ENCODE peak calls at places on chromosomes 11 and 22, in four cellular contexts. I, V, R and Q are unnamed samples. For H3K4me1, the result is how much of the 10 kb centered on the place peaks cover.

GRCh38 chr11:10743354-10744035 is 7.6 kb upstream of the CTR9 start:
- DNase-seq in V (no peak), R (no peak), I (no peak), Q (no peak)

GRCh38 chr11:111417766-111418435 is 38.8 kb upstream of the POU2AF1 start:
- DNase-seq in V (no peak), I (no peak), R (peak), Q (no peak)

GRCh38 chr11:10518891-10519290 is 22.1 kb downstream of the RNF141 start:
- DNase-seq in V (no peak), R (no peak), I (no peak), Q (no peak)

GRCh38 chr11:77140231-77140959 is 12.3 kb downstream of the MYO7A start:
- DNase-seq in R (no peak), V (no peak), I (peak), Q (no peak)

GRCh38 chr11:116422976-116423375 is 349.8 kb downstream of the BUD13 start:
- DNase-seq in R (no peak), V (peak), I (peak), Q (no peak)

GRCh38 chr11:27313157-27313821 is 49.7 kb downstream of the CCDC34 start:
- DNase-seq in V (no peak), I (no peak), R (no peak), Q (no peak)

GRCh38 chr11:125290263-125290662 is 125.7 kb downstream of the PKNOX2 start:
- DNase-seq in V (no peak), I (no peak), R (no peak), Q (no peak)

GRCh38 chr11:73326929-73327811 is 19.1 kb downstream of the ARHGEF17 start:
- DNase-seq in I (no peak), R (peak), V (no peak), Q (no peak)

GRCh38 chr11:13939952-13940610 is 22.4 kb upstream of the SPON1 start:
- DNase-seq in V (no peak), I (no peak), R (no peak), Q (peak)

GRCh38 chr11:65891180-65892136 is 985 bp downstream of the CCDC85B start:
- DNase-seq in V (peak), R (no peak), I (peak), Q (no peak)

GRCh38 chr11:75241036-75241905 is 697 bp downstream of the TPBGL start:
- DNase-seq in I (peak), V (peak), R (no peak), Q (no peak)

GRCh38 chr11:68859123-68859522 is 17.4 kb upstream of the CPT1A start:
- DNase-seq in V (no peak), I (no peak), R (no peak), Q (no peak)

GRCh38 chr11:46520971-46521745 is 72.7 kb downstream of the AMBRA1 start:
- DNase-seq in V (no peak), R (no peak), I (peak), Q (no peak)

GRCh38 chr11:6612008-6612815 is at the start of gene TAF10:
- DNase-seq in R (peak), V (peak), I (peak), Q (peak)

GRCh38 chr11:130782361-130783221 is 133.7 kb downstream of the SNX19 start:
- DNase-seq in I (peak), V (no peak), R (no peak), Q (no peak)

GRCh38 chr11:110128161-110128560 is 35.0 kb downstream of the ZC3H12C start:
- DNase-seq in I (peak), R (no peak), V (no peak), Q (no peak)

GRCh38 chr22:48241658-48242057 is 1479.2 kb downstream of the TBC1D22A start:
- DNase-seq in V (no peak), I (no peak), R (peak), Q (peak)

GRCh38 chr11:102237096-102237735 is 80.1 kb upstream of the BIRC3 start:
- DNase-seq in R (no peak), V (no peak), I (peak), Q (no peak)

GRCh38 chr22:39349967-39350802 is at the start of gene SYNGR1:
- DNase-seq in V (no peak), R (no peak), I (peak), Q (peak)

GRCh38 chr11:119375629-119376196 is 5.8 kb downstream of the USP2 start:
- DNase-seq in I (peak), V (peak), R (no peak), Q (peak)

GRCh38 chr11:80495116-80495515 is 1054.3 kb upstream of the TENM4 start:
- DNase-seq in V (no peak), R (no peak), I (no peak), Q (no peak)

GRCh38 chr11:98107736-98108135 is 913.0 kb upstream of the CNTN5 start:
- DNase-seq in I (no peak), R (no peak), V (no peak), Q (no peak)

GRCh38 chr22:35334010-35334409 is 34.3 kb downstream of the TOM1 start:
- DNase-seq in R (no peak), I (no peak), V (no peak), Q (no peak)

GRCh38 chr11:120424970-120425332 is 86.6 kb upstream of the GRIK4 start:
- DNase-seq in I (no peak), R (no peak), V (no peak), Q (no peak)

GRCh38 chr22:50399751-50400331 is 56.7 kb downstream of the PPP6R2 start:
- DNase-seq in V (peak), R (no peak), I (peak), Q (no peak)

GRCh38 chr22:47052236-47053012 is 290.0 kb downstream of the TBC1D22A start:
- DNase-seq in V (no peak), I (no peak), R (no peak), Q (no peak)

GRCh38 chr11:44709281-44709562 is 17.5 kb upstream of the TSPAN18 start:
- DNase-seq in I (no peak), V (peak), R (no peak), Q (no peak)

GRCh38 chr22:18118345-18118915 is 7.8 kb downstream of the TUBA8 start:
- DNase-seq in V (no peak), I (no peak), R (no peak), Q (no peak)

GRCh38 chr11:68843703-68844312 is 2.1 kb upstream of the CPT1A start:
- DNase-seq in R (no peak), V (peak), I (peak), Q (no peak)

GRCh38 chr11:75627879-75628668 is 40.8 kb downstream of the MAP6 start:
- DNase-seq in I (peak), R (no peak), V (no peak), Q (no peak)

GRCh38 chr22:31136155-31136554 is 4.2 kb downstream of the PLA2G3 start:
- DNase-seq in I (no peak), R (no peak), V (no peak), Q (no peak)

GRCh38 chr11:2526808-2527381 is 82.1 kb downstream of the KCNQ1 start:
- DNase-seq in I (peak), R (no peak), V (no peak), Q (no peak)

DNA sequence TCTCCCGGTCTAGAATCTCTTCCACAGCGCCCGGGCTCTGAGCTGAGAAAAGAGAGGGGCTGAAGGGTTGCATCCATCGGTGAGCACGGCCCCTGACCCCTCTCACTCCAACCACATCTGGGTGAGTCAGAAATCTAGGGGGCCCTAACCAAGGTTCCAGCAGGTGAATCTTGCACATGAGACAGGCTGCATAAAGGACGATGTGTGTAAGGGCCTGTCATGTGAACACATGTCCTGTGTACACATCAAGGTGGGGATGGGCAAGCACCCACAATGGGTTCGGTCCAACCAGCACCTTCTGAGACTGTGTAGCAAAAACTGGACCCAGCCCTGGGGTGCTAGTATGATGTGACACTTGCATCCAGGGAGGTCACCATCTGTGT is 1.2 kb downstream of the BET1L start:
- DNase-seq in I (no peak), V (no peak), R (no peak), Q (no peak)
- H3K4me3 ChIP-seq in I (peak), V (peak), R (peak), Q (peak)

GRCh38 chr11:34250732-34251639 is 106.8 kb downstream of the ABTB2 start:
- DNase-seq in R (no peak), V (no peak), I (peak), Q (no peak)
- H3K4me1 ChIP-seq in R (under half), V (under half), I (under half), Q (under half)

DNA sequence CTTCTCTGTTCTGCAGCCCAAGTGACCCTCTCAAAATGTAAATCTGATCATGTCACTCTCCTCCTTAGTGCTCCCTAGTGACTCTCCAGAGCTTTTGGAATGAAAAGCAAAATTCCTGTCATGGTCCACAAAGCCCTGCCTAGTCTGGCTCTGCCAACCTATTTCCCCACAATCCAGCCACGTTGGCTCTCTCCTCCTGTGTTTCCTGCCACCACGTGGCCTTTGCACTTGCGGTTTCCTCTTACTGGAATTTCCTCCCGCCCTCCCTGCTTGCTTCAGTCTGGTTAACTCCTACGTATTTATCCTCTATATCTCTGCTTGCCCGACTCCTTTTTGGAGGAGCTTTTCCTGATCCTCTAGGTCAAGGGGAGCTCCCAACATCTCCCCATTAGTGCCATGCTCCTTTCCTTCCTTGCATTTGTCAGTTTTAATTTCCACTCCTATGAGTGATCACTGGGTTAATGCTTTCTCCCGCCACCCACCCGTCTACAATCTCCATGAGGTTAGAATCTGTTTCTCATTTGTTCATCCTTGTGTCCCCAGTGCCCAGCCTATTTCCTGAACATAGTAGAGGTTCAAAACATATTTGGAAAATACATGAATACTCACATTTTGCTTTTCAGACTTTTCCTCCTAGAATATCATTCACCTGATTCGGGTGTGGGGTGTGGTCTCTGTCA is 11.5 kb downstream of the NNMT start:
- DNase-seq in V (peak), I (no peak), R (no peak), Q (no peak)
- TF ChIP-seq POLR2AphosphoS5 in V (no peak), I (no peak), R (no peak), Q (peak)

GRCh38 chr11:42552786-42553185 is 759.0 kb upstream of the API5 start:
- DNase-seq in R (no peak), I (no peak), V (no peak), Q (no peak)
- H3K4me3 ChIP-seq in R (no peak), I (no peak), V (no peak), Q (no peak)

GRCh38 chr11:94731921-94732601 is 36.1 kb upstream of the AMOTL1 start:
- DNase-seq in I (no peak), V (no peak), R (no peak), Q (no peak)
- H3K4me1 ChIP-seq in I (half or more), V (under half), R (under half), Q (under half)

GRCh38 chr22:37764622-37765021 is 43.1 kb upstream of the GCAT start:
- DNase-seq in R (no peak), V (no peak), I (no peak), Q (no peak)
- TF ChIP-seq POLR2AphosphoS5 in R (no peak), V (no peak), I (no peak), Q (no peak)

DNA sequence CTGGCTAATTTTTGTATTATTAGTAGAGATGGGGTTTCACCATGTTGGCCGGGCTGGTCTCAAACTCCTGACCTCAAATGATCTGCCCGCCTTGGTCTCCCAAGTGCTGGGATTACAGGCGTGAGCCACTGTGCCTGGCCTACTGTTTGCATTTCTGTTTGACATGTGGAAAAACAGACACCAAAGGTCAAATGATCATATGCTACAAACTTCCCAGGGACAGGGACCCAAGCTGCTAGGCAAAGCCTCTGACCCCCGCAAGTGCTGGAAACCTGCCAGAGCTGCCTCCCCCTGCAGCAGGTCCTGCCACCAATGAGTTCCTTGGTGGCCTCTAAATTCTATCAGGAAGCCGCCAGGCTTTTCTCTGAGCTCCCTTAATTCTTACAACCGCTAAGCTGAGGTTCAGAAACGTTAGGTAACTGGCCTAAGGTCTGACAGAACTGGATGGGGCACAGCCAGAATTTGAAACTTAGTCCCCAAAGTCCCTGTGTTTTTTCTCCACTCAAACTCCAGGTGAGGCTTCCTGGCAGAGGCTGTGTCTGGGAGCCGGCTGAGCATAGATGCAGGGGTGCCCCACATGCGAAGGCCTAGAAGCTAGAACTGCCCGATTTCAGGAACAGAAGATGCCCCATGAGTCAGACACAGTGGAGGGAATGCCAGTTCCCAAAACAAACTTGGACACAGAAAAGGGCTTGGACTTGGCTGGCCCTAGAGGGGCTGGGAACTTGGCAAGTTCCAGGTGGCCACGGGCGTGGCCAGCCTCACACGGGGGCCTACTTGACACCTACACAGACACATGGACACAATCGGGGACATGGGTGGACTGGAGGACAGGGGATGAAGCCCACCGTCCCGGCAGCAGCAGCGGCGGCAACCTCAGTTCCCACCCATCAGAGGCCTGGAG is 7.4 kb downstream of the CSNK1E start:
- DNase-seq in R (no peak), V (peak), I (no peak), Q (no peak)
- H3K4me3 ChIP-seq in R (no peak), V (no peak), I (no peak), Q (no peak)

GRCh38 chr11:64230209-64230984 is at the start of gene DNAJC4:
- DNase-seq in V (peak), R (peak), I (peak), Q (no peak)

GRCh38 chr11:64229959-64230208 is 464 bp upstream of the DNAJC4 start:
- DNase-seq in V (no peak), I (no peak), R (no peak), Q (no peak)

GRCh38 chr11:64231536-64231935 is 1.2 kb downstream of the DNAJC4 start:
- DNase-seq in I (no peak), V (no peak), R (no peak), Q (no peak)

GRCh38 chr11:64232182-64233018 is 2.0 kb upstream of the VEGFB start:
- DNase-seq in V (no peak), R (no peak), I (no peak), Q (no peak)

DNA sequence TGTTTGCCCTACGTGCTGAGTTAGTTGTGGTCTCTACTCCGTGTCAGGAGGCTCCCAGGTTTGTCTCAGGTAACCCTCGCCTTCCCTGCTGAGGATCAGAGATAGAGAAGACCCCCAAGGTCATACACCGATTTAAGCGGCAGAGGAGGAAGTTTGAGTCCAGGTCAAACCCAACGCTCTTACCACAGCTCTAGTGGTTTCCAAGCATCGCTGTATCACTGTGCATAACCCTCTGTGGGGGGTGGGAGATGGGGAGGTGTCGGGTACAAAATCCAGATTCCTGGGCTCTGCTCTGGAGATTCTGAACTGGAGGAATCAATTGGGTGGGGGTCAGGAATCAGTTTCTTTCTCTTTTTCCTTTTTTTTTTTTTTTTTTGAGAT is 627 bp downstream of the DNAJC4 start:
- DNase-seq in V (no peak), I (no peak), R (no peak), Q (no peak)
- H3K4me1 ChIP-seq in V (half or more), I (under half), R (under half), Q (half or more)